ENCODE peak calls at places on chromosomes 4 and X, in six cellular contexts. One of them, this sample, is unnamed.
A peak's percentile ranks its signal among the peaks of the same experiment; 100 is the strongest.

GRCh38 chr4:145231906-145232700 is 51.7 kb upstream of the OTUD4 start:
- DNase-seq in heart right ventricle: no peak
- DNase-seq in vagina: no peak
- DNase-seq in GM20000: no peak
- DNase-seq in right lobe of liver: no peak
- DNase-seq in suprapubic skin: no peak
- DNase-seq in this sample: no peak

GRCh38 chr4:186723207-186724047 is at the start of gene FAT1:
- DNase-seq in heart right ventricle: peak; percentile 61
- DNase-seq in vagina: no peak
- DNase-seq in GM20000: peak; percentile 32
- DNase-seq in right lobe of liver: peak; percentile 72
- DNase-seq in suprapubic skin: peak; percentile 69
- DNase-seq in this sample: peak; percentile 48

GRCh38 chrX:47366051-47366722 is 4.2 kb upstream of the ZNF157 start:
- DNase-seq in heart right ventricle: peak; percentile 62
- DNase-seq in vagina: no peak
- DNase-seq in GM20000: peak; percentile 54
- DNase-seq in right lobe of liver: no peak
- DNase-seq in suprapubic skin: peak; percentile 68
- DNase-seq in this sample: peak; percentile 70

GRCh38 chr4:187108846-187109245 is 385.2 kb upstream of the FAT1 start:
- DNase-seq in heart right ventricle: no peak
- DNase-seq in vagina: no peak
- DNase-seq in GM20000: no peak
- DNase-seq in right lobe of liver: no peak
- DNase-seq in suprapubic skin: no peak
- DNase-seq in this sample: no peak

GRCh38 chr4:65661469-65661868 is 8.8 kb downstream of the EPHA5 start:
- DNase-seq in heart right ventricle: no peak
- DNase-seq in vagina: no peak
- DNase-seq in GM20000: no peak
- DNase-seq in right lobe of liver: no peak
- DNase-seq in suprapubic skin: no peak
- DNase-seq in this sample: no peak

GRCh38 chr4:98648602-98649001 is 9.8 kb downstream of the TSPAN5 start:
- DNase-seq in heart right ventricle: peak; percentile 29
- DNase-seq in vagina: no peak
- DNase-seq in GM20000: no peak
- DNase-seq in right lobe of liver: no peak
- DNase-seq in suprapubic skin: no peak
- DNase-seq in this sample: no peak

GRCh38 chrX:118345045-118345400 is 883 bp upstream of the WDR44 start:
- DNase-seq in heart right ventricle: no peak
- DNase-seq in vagina: no peak
- DNase-seq in GM20000: no peak
- DNase-seq in right lobe of liver: no peak
- DNase-seq in suprapubic skin: no peak
- DNase-seq in this sample: no peak

GRCh38 chr4:69546121-69546520 is 50.4 kb upstream of the UGT2B4 start:
- DNase-seq in heart right ventricle: no peak
- DNase-seq in vagina: no peak
- DNase-seq in GM20000: no peak
- DNase-seq in right lobe of liver: no peak
- DNase-seq in suprapubic skin: no peak
- DNase-seq in this sample: no peak

GRCh38 chr4:171765514-171765913 is 47.7 kb upstream of the GALNTL6 start:
- DNase-seq in heart right ventricle: no peak
- DNase-seq in vagina: no peak
- DNase-seq in GM20000: no peak
- DNase-seq in right lobe of liver: no peak
- DNase-seq in suprapubic skin: no peak
- DNase-seq in this sample: no peak

GRCh38 chr4:100548209-100548579 is 30.4 kb upstream of the EMCN start:
- DNase-seq in heart right ventricle: no peak
- DNase-seq in vagina: no peak
- DNase-seq in GM20000: no peak
- DNase-seq in right lobe of liver: no peak
- DNase-seq in suprapubic skin: no peak
- DNase-seq in this sample: no peak

GRCh38 chr4:85522836-85523235 is 47.9 kb downstream of the ARHGAP24 start:
- DNase-seq in heart right ventricle: no peak
- DNase-seq in vagina: no peak
- DNase-seq in GM20000: no peak
- DNase-seq in right lobe of liver: no peak
- DNase-seq in suprapubic skin: no peak
- DNase-seq in this sample: no peak
- TF ChIP-seq CTCF in heart right ventricle: no peak
- TF ChIP-seq CTCF in vagina: no peak
- TF ChIP-seq CTCF in GM20000: no peak
- TF ChIP-seq CTCF in right lobe of liver: no peak
- TF ChIP-seq CTCF in suprapubic skin: no peak
- TF ChIP-seq CTCF in this sample: no peak

DNA sequence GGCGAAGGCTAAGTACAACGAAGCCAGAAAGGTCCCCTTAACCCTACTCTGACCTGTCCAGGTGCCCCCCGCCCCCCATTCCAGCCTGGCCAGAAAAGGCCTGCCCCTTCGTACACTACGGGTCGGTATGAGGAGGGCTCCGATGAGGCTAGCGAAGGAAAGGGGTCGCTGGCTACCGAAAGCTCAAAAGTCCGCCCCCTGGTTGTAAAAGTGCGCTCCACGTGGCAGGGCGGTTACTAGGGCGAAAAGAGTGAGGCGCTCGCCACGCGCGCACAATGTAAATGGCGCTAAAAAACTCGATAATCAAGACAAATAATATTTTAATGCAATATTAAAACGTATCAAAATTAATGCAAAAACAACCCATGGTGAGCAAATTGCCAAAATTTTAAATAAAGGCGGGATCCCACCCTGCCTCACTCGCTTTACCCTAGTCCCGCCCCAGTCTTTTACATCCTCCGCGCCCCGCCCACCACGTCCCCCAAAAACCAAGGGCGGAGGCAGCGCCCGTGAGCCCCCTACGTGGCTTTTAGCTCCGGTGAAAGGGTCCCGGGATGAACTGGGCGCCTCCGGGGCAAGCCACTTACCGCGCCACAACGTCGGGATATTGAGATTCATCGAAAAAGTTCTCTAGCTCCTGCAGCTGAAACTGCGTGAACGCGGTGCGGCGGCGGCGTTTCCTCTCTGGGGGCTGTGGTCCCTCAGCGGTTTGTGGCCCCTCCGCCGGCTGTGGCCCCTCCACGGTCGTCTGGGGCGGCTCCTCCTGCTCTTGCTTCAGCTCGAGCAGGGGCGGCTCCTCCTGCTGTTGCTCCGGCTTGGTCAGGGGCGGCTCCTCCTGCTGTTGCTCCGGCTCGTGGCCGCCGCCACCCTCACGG is 929 bp downstream of the ESX1 start:
- DNase-seq in heart right ventricle: no peak
- DNase-seq in vagina: peak; percentile 74
- DNase-seq in GM20000: no peak
- DNase-seq in right lobe of liver: no peak
- DNase-seq in suprapubic skin: no peak
- DNase-seq in this sample: no peak
- TF ChIP-seq CTCF in heart right ventricle: no peak
- TF ChIP-seq CTCF in vagina: no peak
- TF ChIP-seq CTCF in GM20000: no peak
- TF ChIP-seq CTCF in right lobe of liver: no peak
- TF ChIP-seq CTCF in suprapubic skin: no peak
- TF ChIP-seq CTCF in this sample: no peak

GRCh38 chrX:38224160-38224559 is 3.5 kb upstream of the SRPX start:
- DNase-seq in heart right ventricle: no peak
- DNase-seq in vagina: no peak
- DNase-seq in GM20000: no peak
- DNase-seq in right lobe of liver: no peak
- DNase-seq in suprapubic skin: no peak
- DNase-seq in this sample: no peak

GRCh38 chrX:38221391-38221929 is 789 bp upstream of the SRPX start:
- DNase-seq in heart right ventricle: no peak
- DNase-seq in vagina: no peak
- DNase-seq in GM20000: no peak
- DNase-seq in right lobe of liver: no peak
- DNase-seq in suprapubic skin: no peak
- DNase-seq in this sample: no peak

GRCh38 chrX:38220936-38221386 is 290 bp upstream of the SRPX start:
- DNase-seq in heart right ventricle: peak; percentile 33
- DNase-seq in vagina: no peak
- DNase-seq in GM20000: no peak
- DNase-seq in right lobe of liver: no peak
- DNase-seq in suprapubic skin: no peak
- DNase-seq in this sample: peak; percentile 26

GRCh38 chrX:38216642-38217041 is 4.0 kb downstream of the SRPX start:
- DNase-seq in heart right ventricle: no peak
- DNase-seq in vagina: no peak
- DNase-seq in GM20000: no peak
- DNase-seq in right lobe of liver: no peak
- DNase-seq in suprapubic skin: no peak
- DNase-seq in this sample: no peak

GRCh38 chrX:38220024-38220935 is at the start of gene SRPX:
- DNase-seq in heart right ventricle: peak; percentile 27
- DNase-seq in vagina: no peak
- DNase-seq in GM20000: peak; percentile 23
- DNase-seq in right lobe of liver: peak; percentile 38
- DNase-seq in suprapubic skin: peak; percentile 64
- DNase-seq in this sample: peak; percentile 55
- TF ChIP-seq CTCF in heart right ventricle: peak; percentile 33
- TF ChIP-seq CTCF in vagina: no peak
- TF ChIP-seq CTCF in GM20000: peak; percentile 10
- TF ChIP-seq CTCF in right lobe of liver: no peak
- TF ChIP-seq CTCF in suprapubic skin: peak; percentile 14
- TF ChIP-seq CTCF in this sample: peak; percentile 12

GRCh38 chr4:48271626-48272025 is 2.0 kb upstream of the TEC start:
- DNase-seq in heart right ventricle: no peak
- DNase-seq in vagina: no peak
- DNase-seq in GM20000: no peak
- DNase-seq in right lobe of liver: no peak
- DNase-seq in suprapubic skin: no peak
- DNase-seq in this sample: no peak

GRCh38 chr4:48268956-48269860 is at the start of gene TEC:
- DNase-seq in heart right ventricle: peak; percentile 34
- DNase-seq in vagina: no peak
- DNase-seq in GM20000: peak; percentile 50
- DNase-seq in right lobe of liver: peak; percentile 70
- DNase-seq in suprapubic skin: peak; percentile 70
- DNase-seq in this sample: peak; percentile 70

GRCh38 chr4:48271048-48271452 is 1.4 kb upstream of the TEC start:
- DNase-seq in heart right ventricle: no peak
- DNase-seq in vagina: no peak
- DNase-seq in GM20000: peak; percentile 61
- DNase-seq in right lobe of liver: no peak
- DNase-seq in suprapubic skin: no peak
- DNase-seq in this sample: no peak

GRCh38 chr4:48270516-48270897 is 869 bp upstream of the TEC start:
- DNase-seq in heart right ventricle: no peak
- DNase-seq in vagina: no peak
- DNase-seq in GM20000: no peak
- DNase-seq in right lobe of liver: no peak
- DNase-seq in suprapubic skin: no peak
- DNase-seq in this sample: no peak

GRCh38 chr4:48269861-48270515 is 350 bp upstream of the TEC start:
- DNase-seq in heart right ventricle: peak; percentile 91
- DNase-seq in vagina: peak; percentile 98
- DNase-seq in GM20000: peak; percentile 97
- DNase-seq in right lobe of liver: peak; percentile 98
- DNase-seq in suprapubic skin: peak; percentile 95
- DNase-seq in this sample: peak; percentile 95
- TF ChIP-seq CTCF in heart right ventricle: no peak
- TF ChIP-seq CTCF in vagina: no peak
- TF ChIP-seq CTCF in GM20000: no peak
- TF ChIP-seq CTCF in right lobe of liver: peak; percentile 15
- TF ChIP-seq CTCF in suprapubic skin: no peak
- TF ChIP-seq CTCF in this sample: no peak

This sample was measured in adrenal gland.